ENCODE peak calls at places on chromosome 20, in four cellular contexts. Y is GM12878, L is SK-N-SH, P is K562. J is an unnamed sample.

GRCh38 chr20:16942702-16943101 is 194.5 kb downstream of the OTOR start:
- DNase-seq in Y (no peak), L (no peak), P (no peak), J (peak; percentile 13)

GRCh38 chr20:43830883-43831282 is 83.8 kb upstream of the TOX2 start:
- DNase-seq in Y (no peak), L (no peak), P (no peak), J (no peak)

GRCh38 chr20:61125536-61126180 is 126.4 kb upstream of the CDH4 start:
- DNase-seq in Y (no peak), L (no peak), P (no peak), J (no peak)

GRCh38 chr20:2986466-2986865 is 57.0 kb upstream of the GNRH2 start:
- DNase-seq in Y (no peak), L (no peak), P (no peak), J (no peak)

GRCh38 chr20:56570832-56571231 is 37.8 kb downstream of the FAM209B start:
- DNase-seq in Y (no peak), L (no peak), P (no peak), J (no peak)

GRCh38 chr20:32544893-32545840 is 40.0 kb downstream of the NOL4L start:
- DNase-seq in Y (no peak), L (no peak), P (no peak), J (peak; percentile 98)

GRCh38 chr20:61803416-61803902 is 262.2 kb downstream of the TAF4 start:
- DNase-seq in Y (no peak), L (no peak), P (no peak), J (no peak)

GRCh38 chr20:25051386-25052155 is 6.4 kb downstream of the ACSS1 start:
- DNase-seq in Y (no peak), L (no peak), P (no peak), J (no peak)

GRCh38 chr20:16236589-16237241 is 336.5 kb downstream of the KIF16B start:
- DNase-seq in Y (no peak), L (no peak), P (no peak), J (no peak)

GRCh38 chr20:32564921-32565734 is 20.0 kb downstream of the NOL4L start:
- DNase-seq in Y (no peak), L (peak; percentile 73), P (peak; percentile 57), J (no peak)

GRCh38 chr20:18388860-18389259 is 78.0 kb downstream of the DZANK1 start:
- DNase-seq in Y (no peak), L (no peak), P (no peak), J (peak; percentile 95)

GRCh38 chr20:48827880-48828733 is at the start of gene PREX1:
- DNase-seq in Y (no peak), L (peak; percentile 99), P (peak; percentile 92), J (no peak)

GRCh38 chr20:23419995-23420901 is 1.0 kb downstream of the NAPB start:
- DNase-seq in Y (no peak), L (peak; percentile 60), P (peak; percentile 36), J (peak; percentile 62)

GRCh38 chr20:60057866-60058807 is 99.9 kb downstream of the CDH26 start:
- DNase-seq in Y (no peak), L (no peak), P (peak; percentile 12), J (no peak)

GRCh38 chr20:50663095-50663821 is 28.1 kb downstream of the RIPOR3 start:
- DNase-seq in Y (no peak), L (peak; percentile 56), P (no peak), J (peak; percentile 84)

GRCh38 chr20:17616480-17617211 is 46.8 kb downstream of the DSTN start:
- DNase-seq in Y (no peak), L (peak; percentile 5), P (no peak), J (no peak)

GRCh38 chr20:43666376-43667328 is at the start of gene MYBL2:
- DNase-seq in Y (no peak), L (peak; percentile 94), P (peak; percentile 88), J (peak; percentile 70)

GRCh38 chr20:16661738-16662137 is 68.1 kb upstream of the SNRPB2 start:
- DNase-seq in Y (no peak), L (no peak), P (no peak), J (no peak)

GRCh38 chr20:12255571-12255970 is 337.9 kb downstream of the BTBD3 start:
- DNase-seq in Y (no peak), L (no peak), P (no peak), J (no peak)

GRCh38 chr20:1618954-1619550 is 757 bp downstream of the SIRPB1 start:
- DNase-seq in Y (no peak), L (no peak), P (no peak), J (peak; percentile 0)

GRCh38 chr20:23541330-23541729 is 27.0 kb downstream of the CST9L start:
- DNase-seq in Y (no peak), L (no peak), P (no peak), J (peak; percentile 43)

GRCh38 chr20:3494218-3494617 is 23.4 kb downstream of the ATRN start:
- DNase-seq in Y (no peak), L (no peak), P (no peak), J (no peak)

GRCh38 chr20:20427202-20427864 is 59.4 kb downstream of the INSM1 start:
- DNase-seq in Y (no peak), L (no peak), P (no peak), J (no peak)

GRCh38 chr20:23356203-23356602 is 5.6 kb downstream of the NXT1 start:
- DNase-seq in Y (no peak), L (no peak), P (no peak), J (no peak)

GRCh38 chr20:57714409-57715267 is 4.8 kb upstream of the PMEPA1 start:
- DNase-seq in Y (no peak), L (no peak), P (no peak), J (no peak)

GRCh38 chr20:17884318-17885003 is 84.1 kb downstream of the SNX5 start:
- DNase-seq in Y (no peak), L (no peak), P (no peak), J (no peak)

DNA sequence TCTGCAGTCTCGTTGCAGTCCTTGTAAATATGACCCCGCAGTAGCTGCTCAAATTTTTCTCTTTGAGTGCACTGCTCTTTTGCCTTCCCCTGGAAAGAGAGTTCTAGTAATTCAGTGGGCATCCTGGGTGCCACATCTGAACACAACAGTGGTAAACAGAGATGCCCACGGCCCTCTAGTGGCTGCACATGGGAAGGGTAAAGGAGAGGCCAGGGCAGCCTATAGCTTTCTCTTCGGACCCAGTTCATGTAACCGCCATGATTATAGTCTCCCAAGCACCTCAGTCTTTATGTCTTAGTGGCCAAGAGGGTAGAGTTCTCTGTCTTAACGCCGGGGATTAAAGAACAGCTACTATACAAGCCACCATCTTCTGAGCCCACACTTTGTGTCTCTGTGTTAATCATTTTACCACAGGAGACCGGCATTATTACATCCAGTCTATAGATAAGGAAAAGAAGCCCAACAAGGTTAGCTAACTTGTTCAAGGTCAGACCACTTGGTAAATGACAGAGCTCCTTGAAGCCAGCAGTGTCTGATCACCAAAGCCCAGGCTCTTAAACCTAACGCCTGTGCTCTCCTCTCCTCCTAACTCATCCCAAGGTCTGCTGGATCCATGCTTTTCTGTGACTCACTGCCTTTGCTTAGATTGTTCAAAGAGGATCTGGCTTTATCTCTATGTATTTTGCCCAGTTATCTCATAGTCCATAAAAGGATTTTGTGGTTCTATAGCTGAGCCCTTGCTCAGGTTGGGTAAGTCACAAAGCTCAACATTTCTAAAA is 81.8 kb downstream of the ISM1 start:
- DNase-seq in Y (no peak), L (peak; percentile 61), P (no peak), J (peak; percentile 49)
- TF ChIP-seq USF2 in Y (no peak), L (no peak), P (no peak), J (no peak)

GRCh38 chr20:46030290-46031013 is 1.4 kb downstream of the SLC12A5 start:
- DNase-seq in Y (no peak), L (peak; percentile 63), P (no peak), J (no peak)

GRCh38 chr20:46031014-46031569 is 2.1 kb downstream of the SLC12A5 start:
- DNase-seq in Y (no peak), L (peak; percentile 30), P (no peak), J (no peak)

GRCh38 chr20:46028772-46029371 is at the start of gene SLC12A5:
- DNase-seq in Y (no peak), L (no peak), P (no peak), J (no peak)

GRCh38 chr20:46034039-46034438 is 5.0 kb downstream of the SLC12A5 start:
- DNase-seq in Y (no peak), L (no peak), P (no peak), J (no peak)

DNA sequence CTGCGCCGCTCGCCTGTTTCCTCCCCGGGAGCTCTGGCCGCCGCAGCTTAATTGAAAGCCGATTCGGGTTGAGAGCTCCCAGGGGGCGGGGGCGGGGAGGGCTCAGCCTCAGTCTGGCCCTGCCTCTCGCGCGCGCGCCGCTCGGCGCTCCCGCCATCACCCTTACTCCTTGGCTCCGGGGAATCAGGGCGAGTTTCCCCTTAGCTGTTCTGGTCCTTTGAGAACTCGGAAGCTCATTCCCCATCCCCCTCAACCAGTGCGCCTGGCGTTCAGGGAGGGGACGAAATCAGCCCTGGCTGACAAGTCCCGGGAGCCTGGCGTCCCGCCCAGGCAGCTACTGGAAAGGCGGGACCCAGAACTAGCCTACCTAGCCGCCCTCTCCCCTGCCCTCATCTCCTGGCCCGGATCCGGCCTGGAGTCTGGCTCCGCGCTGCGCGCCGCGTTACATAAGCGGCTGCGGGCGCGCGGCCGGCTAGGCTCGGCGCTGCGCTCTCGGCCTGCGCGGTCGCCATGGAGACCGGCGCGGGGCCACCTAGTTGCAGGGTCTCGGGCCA is 2.8 kb downstream of the SLC12A5 start:
- DNase-seq in Y (no peak), L (peak; percentile 91), P (no peak), J (no peak)
- TF ChIP-seq ZBTB33 in Y (no peak), L (no peak), P (no peak), J (no peak)

GRCh38 chr20:8996817-8997512 is 71.9 kb upstream of the PLCB4 start:
- DNase-seq in Y (no peak), L (no peak), P (no peak), J (no peak)
- TF ChIP-seq USF2 in Y (no peak), L (no peak), P (peak; percentile 48), J (no peak)

GRCh38 chr20:51768759-51769517 is 748 bp upstream of the ATP9A start:
- DNase-seq in Y (no peak), L (no peak), P (no peak), J (no peak)
- TF ChIP-seq ZBTB33 in Y (no peak), L (no peak), P (no peak), J (no peak)

J was measured in HepG2.